ENCODE peak calls at places on chromosomes 4 and X, in four cellular contexts. One of them, this sample, is unnamed.

GRCh38 chrX:55120767-55121358 is 32.0 kb downstream of the PAGE2 start:
- DNase-seq in activated B cell treated with CpG ODN at 0.5 μM for 24 hours: no peak
- DNase-seq in right lobe of liver: no peak
- DNase-seq in GM13977: no peak
- DNase-seq in this sample: no peak

GRCh38 chrX:41452565-41452964 is 5.4 kb downstream of the NYX start:
- DNase-seq in activated B cell treated with CpG ODN at 0.5 μM for 24 hours: no peak
- DNase-seq in right lobe of liver: no peak
- DNase-seq in GM13977: no peak
- DNase-seq in this sample: no peak

GRCh38 chr4:161936625-161937133 is 227.1 kb downstream of the FSTL5 start:
- DNase-seq in activated B cell treated with CpG ODN at 0.5 μM for 24 hours: no peak
- DNase-seq in right lobe of liver: no peak
- DNase-seq in GM13977: no peak
- DNase-seq in this sample: no peak

GRCh38 chr4:151486166-151486565 is 77.2 kb downstream of the FHIP1A start:
- DNase-seq in activated B cell treated with CpG ODN at 0.5 μM for 24 hours: no peak
- DNase-seq in right lobe of liver: no peak
- DNase-seq in GM13977: no peak
- DNase-seq in this sample: no peak

GRCh38 chr4:153432971-153433752 is 33.0 kb upstream of the TMEM131L start:
- DNase-seq in activated B cell treated with CpG ODN at 0.5 μM for 24 hours: no peak
- DNase-seq in right lobe of liver: peak; percentile 77
- DNase-seq in GM13977: peak; percentile 78
- DNase-seq in this sample: no peak

GRCh38 chr4:153451931-153452660 is 14.1 kb upstream of the TMEM131L start:
- DNase-seq in activated B cell treated with CpG ODN at 0.5 μM for 24 hours: no peak
- DNase-seq in right lobe of liver: no peak
- DNase-seq in GM13977: no peak
- DNase-seq in this sample: no peak

GRCh38 chr4:79141530-79141929 is 184.3 kb downstream of the NAA11 start:
- DNase-seq in activated B cell treated with CpG ODN at 0.5 μM for 24 hours: no peak
- DNase-seq in right lobe of liver: no peak
- DNase-seq in GM13977: no peak
- DNase-seq in this sample: no peak

GRCh38 chr4:25098964-25099843 is 61.0 kb downstream of the SEPSECS start:
- DNase-seq in activated B cell treated with CpG ODN at 0.5 μM for 24 hours: no peak
- DNase-seq in right lobe of liver: no peak
- DNase-seq in GM13977: no peak
- DNase-seq in this sample: no peak

GRCh38 chrX:74420194-74421035 is 878 bp upstream of the SLC16A2 start:
- DNase-seq in activated B cell treated with CpG ODN at 0.5 μM for 24 hours: no peak
- DNase-seq in right lobe of liver: peak; percentile 86
- DNase-seq in GM13977: no peak
- DNase-seq in this sample: no peak

GRCh38 chr4:175531405-175532091 is 280.5 kb downstream of the GPM6A start:
- DNase-seq in activated B cell treated with CpG ODN at 0.5 μM for 24 hours: no peak
- DNase-seq in right lobe of liver: no peak
- DNase-seq in GM13977: no peak
- DNase-seq in this sample: no peak

GRCh38 chr4:76902233-76902890 is 4.4 kb upstream of the SOWAHB start:
- DNase-seq in activated B cell treated with CpG ODN at 0.5 μM for 24 hours: no peak
- DNase-seq in right lobe of liver: no peak
- DNase-seq in GM13977: no peak
- DNase-seq in this sample: no peak

GRCh38 chr4:74410272-74410671 is 34.7 kb upstream of the AREG start:
- DNase-seq in activated B cell treated with CpG ODN at 0.5 μM for 24 hours: no peak
- DNase-seq in right lobe of liver: no peak
- DNase-seq in GM13977: no peak
- DNase-seq in this sample: no peak

GRCh38 chr4:140626982-140627381 is 58.2 kb upstream of the UCP1 start:
- DNase-seq in activated B cell treated with CpG ODN at 0.5 μM for 24 hours: no peak
- DNase-seq in right lobe of liver: no peak
- DNase-seq in GM13977: no peak
- DNase-seq in this sample: no peak
- TF ChIP-seq CTCF in activated B cell treated with CpG ODN at 0.5 μM for 24 hours: no peak
- TF ChIP-seq CTCF in right lobe of liver: peak; percentile 14
- TF ChIP-seq CTCF in GM13977: no peak
- TF ChIP-seq CTCF in this sample: no peak

GRCh38 chr4:164730705-164731393 is 23.1 kb upstream of the SMIM31 start:
- DNase-seq in activated B cell treated with CpG ODN at 0.5 μM for 24 hours: no peak
- DNase-seq in right lobe of liver: no peak
- DNase-seq in GM13977: no peak
- DNase-seq in this sample: no peak

GRCh38 chr4:164734476-164734875 is 19.5 kb upstream of the SMIM31 start:
- DNase-seq in activated B cell treated with CpG ODN at 0.5 μM for 24 hours: no peak
- DNase-seq in right lobe of liver: no peak
- DNase-seq in GM13977: no peak
- DNase-seq in this sample: no peak

GRCh38 chr4:164731827-164732474 is 22.0 kb upstream of the SMIM31 start:
- DNase-seq in activated B cell treated with CpG ODN at 0.5 μM for 24 hours: peak; percentile 15
- DNase-seq in right lobe of liver: no peak
- DNase-seq in GM13977: peak; percentile 51
- DNase-seq in this sample: peak; percentile 21
- TF ChIP-seq CTCF in activated B cell treated with CpG ODN at 0.5 μM for 24 hours: peak; percentile 89
- TF ChIP-seq CTCF in right lobe of liver: peak; percentile 76
- TF ChIP-seq CTCF in GM13977: peak; percentile 86
- TF ChIP-seq CTCF in this sample: peak; percentile 83

GRCh38 chr4:109675843-109676242 is 27.4 kb downstream of the CASP6 start:
- DNase-seq in activated B cell treated with CpG ODN at 0.5 μM for 24 hours: no peak
- DNase-seq in right lobe of liver: no peak
- DNase-seq in GM13977: no peak
- DNase-seq in this sample: no peak

GRCh38 chr4:109673303-109673702 is 29.9 kb downstream of the CASP6 start:
- DNase-seq in activated B cell treated with CpG ODN at 0.5 μM for 24 hours: no peak
- DNase-seq in right lobe of liver: no peak
- DNase-seq in GM13977: no peak
- DNase-seq in this sample: no peak

GRCh38 chr4:109675181-109675580 is 28.1 kb downstream of the CASP6 start:
- DNase-seq in activated B cell treated with CpG ODN at 0.5 μM for 24 hours: no peak
- DNase-seq in right lobe of liver: no peak
- DNase-seq in GM13977: no peak
- DNase-seq in this sample: no peak

GRCh38 chr4:109672173-109672572 is 31.1 kb downstream of the CASP6 start:
- DNase-seq in activated B cell treated with CpG ODN at 0.5 μM for 24 hours: no peak
- DNase-seq in right lobe of liver: no peak
- DNase-seq in GM13977: no peak
- DNase-seq in this sample: no peak

DNA sequence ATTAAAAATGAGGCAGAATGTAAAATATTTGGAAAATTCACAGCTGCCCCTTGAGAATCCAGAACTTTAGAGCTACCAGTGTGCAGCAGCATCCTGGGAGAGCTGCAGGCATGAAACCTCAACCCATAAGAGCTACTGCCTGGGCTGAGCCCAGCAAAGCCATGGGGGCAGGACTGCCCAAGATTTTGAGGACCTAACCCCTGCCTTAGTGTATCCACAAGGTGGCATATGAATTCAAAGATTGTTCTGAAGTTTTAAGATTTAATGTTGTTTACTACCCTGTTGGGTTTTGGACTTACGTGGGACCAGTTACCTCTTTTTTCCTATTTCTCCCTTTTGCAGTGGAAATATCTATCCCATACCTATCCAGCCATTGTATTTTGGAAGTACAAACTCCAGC is 26.4 kb downstream of the CASP6 start:
- DNase-seq in activated B cell treated with CpG ODN at 0.5 μM for 24 hours: no peak
- DNase-seq in right lobe of liver: no peak
- DNase-seq in GM13977: no peak
- DNase-seq in this sample: no peak
- TF ChIP-seq CTCF in activated B cell treated with CpG ODN at 0.5 μM for 24 hours: no peak
- TF ChIP-seq CTCF in right lobe of liver: peak; percentile 26
- TF ChIP-seq CTCF in GM13977: no peak
- TF ChIP-seq CTCF in this sample: no peak

DNA sequence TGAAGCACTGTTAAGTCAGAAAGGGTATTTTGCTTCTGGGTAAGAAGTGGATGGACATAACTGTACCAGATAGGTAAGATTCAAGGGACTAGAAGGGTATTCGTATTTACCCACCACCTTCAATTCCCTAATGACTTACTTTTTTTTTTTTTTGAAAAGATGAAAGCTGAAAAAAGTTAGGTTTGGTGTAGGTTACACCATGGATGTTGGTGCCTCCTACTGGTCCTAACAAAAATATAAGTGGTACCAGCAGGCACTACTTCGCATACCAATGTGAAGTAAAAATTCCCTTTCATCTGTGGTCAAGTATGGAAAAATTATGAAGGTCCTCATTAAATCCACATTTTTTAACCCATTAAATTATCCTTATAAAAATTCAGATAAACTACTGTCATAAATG is 7.2 kb downstream of the ANKRD17 start:
- DNase-seq in activated B cell treated with CpG ODN at 0.5 μM for 24 hours: no peak
- DNase-seq in right lobe of liver: no peak
- DNase-seq in GM13977: no peak
- DNase-seq in this sample: no peak
- TF ChIP-seq CTCF in activated B cell treated with CpG ODN at 0.5 μM for 24 hours: no peak
- TF ChIP-seq CTCF in right lobe of liver: peak; percentile 23
- TF ChIP-seq CTCF in GM13977: no peak
- TF ChIP-seq CTCF in this sample: no peak

GRCh38 chr4:94892051-94892450 is 134.3 kb downstream of the BMPR1B start:
- DNase-seq in activated B cell treated with CpG ODN at 0.5 μM for 24 hours: no peak
- DNase-seq in right lobe of liver: no peak
- DNase-seq in GM13977: no peak
- DNase-seq in this sample: no peak

GRCh38 chr4:94895081-94895480 is 137.3 kb downstream of the BMPR1B start:
- DNase-seq in activated B cell treated with CpG ODN at 0.5 μM for 24 hours: no peak
- DNase-seq in right lobe of liver: no peak
- DNase-seq in GM13977: no peak
- DNase-seq in this sample: no peak

GRCh38 chr4:94897023-94897422 is 139.3 kb downstream of the BMPR1B start:
- DNase-seq in activated B cell treated with CpG ODN at 0.5 μM for 24 hours: no peak
- DNase-seq in right lobe of liver: no peak
- DNase-seq in GM13977: no peak
- DNase-seq in this sample: no peak
- TF ChIP-seq CTCF in activated B cell treated with CpG ODN at 0.5 μM for 24 hours: no peak
- TF ChIP-seq CTCF in right lobe of liver: no peak
- TF ChIP-seq CTCF in GM13977: no peak
- TF ChIP-seq CTCF in this sample: no peak

GRCh38 chrX:45238489-45238888 is 37.8 kb upstream of the DIPK2B start:
- DNase-seq in activated B cell treated with CpG ODN at 0.5 μM for 24 hours: no peak
- DNase-seq in right lobe of liver: no peak
- DNase-seq in GM13977: no peak
- DNase-seq in this sample: no peak

GRCh38 chrX:45240334-45240733 is 39.7 kb upstream of the DIPK2B start:
- DNase-seq in activated B cell treated with CpG ODN at 0.5 μM for 24 hours: no peak
- DNase-seq in right lobe of liver: no peak
- DNase-seq in GM13977: no peak
- DNase-seq in this sample: no peak
- TF ChIP-seq CTCF in activated B cell treated with CpG ODN at 0.5 μM for 24 hours: no peak
- TF ChIP-seq CTCF in right lobe of liver: no peak
- TF ChIP-seq CTCF in GM13977: no peak
- TF ChIP-seq CTCF in this sample: no peak

GRCh38 chr4:115537387-115537786 is 424.0 kb upstream of the NDST4 start:
- DNase-seq in activated B cell treated with CpG ODN at 0.5 μM for 24 hours: no peak
- DNase-seq in right lobe of liver: no peak
- DNase-seq in GM13977: no peak
- DNase-seq in this sample: no peak
- TF ChIP-seq CTCF in activated B cell treated with CpG ODN at 0.5 μM for 24 hours: no peak
- TF ChIP-seq CTCF in right lobe of liver: peak; percentile 8
- TF ChIP-seq CTCF in GM13977: no peak
- TF ChIP-seq CTCF in this sample: peak; percentile 26

DNA sequence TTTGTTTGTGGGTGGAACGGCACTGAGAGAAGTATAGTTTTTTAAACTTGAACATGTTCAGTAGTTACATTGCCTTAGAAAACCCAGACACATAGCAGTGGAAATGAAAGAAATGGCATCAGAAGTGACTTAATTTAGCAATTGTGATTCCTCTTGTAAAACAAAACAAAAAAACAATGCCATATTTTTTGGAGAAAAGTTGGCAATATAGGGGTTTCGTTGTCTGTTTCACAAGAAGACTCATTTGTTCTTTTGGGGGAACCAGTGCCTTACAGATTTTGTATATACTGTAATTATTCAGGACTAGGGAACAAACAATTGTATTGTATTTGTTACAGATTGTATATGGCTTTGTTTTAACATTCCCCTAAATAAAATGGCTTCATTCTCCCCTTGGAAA is 390.7 kb downstream of the UNC5C start:
- DNase-seq in activated B cell treated with CpG ODN at 0.5 μM for 24 hours: no peak
- DNase-seq in right lobe of liver: no peak
- DNase-seq in GM13977: no peak
- DNase-seq in this sample: no peak
- TF ChIP-seq CTCF in activated B cell treated with CpG ODN at 0.5 μM for 24 hours: no peak
- TF ChIP-seq CTCF in right lobe of liver: no peak
- TF ChIP-seq CTCF in GM13977: no peak
- TF ChIP-seq CTCF in this sample: no peak

GRCh38 chrX:77894921-77895886 is at the start of gene MAGT1:
- DNase-seq in activated B cell treated with CpG ODN at 0.5 μM for 24 hours: peak; percentile 61
- DNase-seq in right lobe of liver: peak; percentile 94
- DNase-seq in GM13977: peak; percentile 73
- DNase-seq in this sample: peak; percentile 82
- TF ChIP-seq CTCF in activated B cell treated with CpG ODN at 0.5 μM for 24 hours: no peak
- TF ChIP-seq CTCF in right lobe of liver: no peak
- TF ChIP-seq CTCF in GM13977: peak; percentile 15
- TF ChIP-seq CTCF in this sample: no peak